ENCODE peak calls at places on chromosomes 6 and 20, in four cellular contexts. G is memory B cell, E is foreskin fibroblast, D is RPMI8226. T is an unnamed sample.
A peak's percentile ranks its signal among the peaks of the same experiment; 100 is the strongest.

GRCh38 chr6:48613221-48613949 is 502.4 kb upstream of the PTCHD4 start:
- DNase-seq in G (no peak), E (no peak), D (no peak), T (no peak)

GRCh38 chr6:25027221-25027916 is 91.6 kb upstream of the RIPOR2 start:
- DNase-seq in G (peak; percentile 74), E (no peak), D (peak; percentile 93), T (peak; percentile 62)

GRCh38 chr6:34053721-34054120 is 92.2 kb downstream of the GRM4 start:
- DNase-seq in G (no peak), E (no peak), D (peak; percentile 60), T (no peak)

GRCh38 chr6:46044876-46045617 is 29.4 kb upstream of the CLIC5 start:
- DNase-seq in G (no peak), E (peak; percentile 88), D (no peak), T (no peak)

GRCh38 chr6:155142163-155142901 is 121.5 kb upstream of the CLDN20 start:
- DNase-seq in G (no peak), E (peak; percentile 45), D (no peak), T (no peak)

GRCh38 chr6:69820438-69820837 is 23.6 kb upstream of the LMBRD1 start:
- DNase-seq in G (no peak), E (no peak), D (no peak), T (no peak)

GRCh38 chr6:15441215-15441868 is 195.5 kb downstream of the JARID2 start:
- DNase-seq in G (peak; percentile 56), E (peak; percentile 88), D (peak; percentile 63), T (no peak)

GRCh38 chr6:3752538-3753227 is 1.2 kb upstream of the PXDC1 start:
- DNase-seq in G (no peak), E (no peak), D (no peak), T (no peak)

GRCh38 chr20:61436674-61437279 is 184.7 kb downstream of the CDH4 start:
- DNase-seq in G (no peak), E (peak; percentile 22), D (no peak), T (no peak)

GRCh38 chr6:154638369-154638768 is 94.8 kb upstream of the SCAF8 start:
- DNase-seq in G (no peak), E (peak; percentile 40), D (no peak), T (no peak)

GRCh38 chr20:33667245-33668086 is 723 bp downstream of the ACTL10 start:
- DNase-seq in G (peak; percentile 79), E (peak; percentile 91), D (peak; percentile 91), T (no peak)

GRCh38 chr6:37142047-37142614 is 27.8 kb upstream of the PIM1 start:
- DNase-seq in G (no peak), E (no peak), D (no peak), T (no peak)

GRCh38 chr20:53929399-53929798 is 141.0 kb downstream of the BCAS1 start:
- DNase-seq in G (no peak), E (no peak), D (no peak), T (no peak)

GRCh38 chr20:54172532-54172855 is 1.3 kb downstream of the CYP24A1 start:
- DNase-seq in G (no peak), E (no peak), D (no peak), T (no peak)

GRCh38 chr20:1001981-1002681 is at the start of gene RSPO4:
- DNase-seq in G (no peak), E (no peak), D (no peak), T (no peak)

GRCh38 chr6:128899651-128900050 is 16.7 kb downstream of the LAMA2 start:
- DNase-seq in G (no peak), E (peak; percentile 45), D (no peak), T (no peak)

GRCh38 chr6:36834576-36835293 is 4.5 kb downstream of the CPNE5 start:
- DNase-seq in G (no peak), E (no peak), D (no peak), T (no peak)

GRCh38 chr20:20223981-20224380 is 143.9 kb upstream of the INSM1 start:
- DNase-seq in G (no peak), E (no peak), D (no peak), T (no peak)

GRCh38 chr6:97524846-97525245 is 241.8 kb upstream of the MMS22L start:
- DNase-seq in G (no peak), E (no peak), D (no peak), T (no peak)

T was measured in GM18507.